ENCODE peak calls at places on chromosome 7, in four cellular contexts. P is H9, S is neuronal stem cell, R is H1. B is an unnamed sample.

GRCh38 chr7:30727061-30727945 is 24.6 kb upstream of the INMT start:
- DNase-seq in P (peak), S (no peak), R (no peak), B (no peak)

GRCh38 chr7:136585954-136586670 is 282.3 kb upstream of the CHRM2 start:
- DNase-seq in S (no peak), P (no peak), R (no peak), B (peak)

GRCh38 chr7:75567948-75568595 is 76.0 kb downstream of the SPDYE5 start:
- DNase-seq in R (no peak), S (peak), P (no peak), B (no peak)

GRCh38 chr7:99428972-99429566 is 9.5 kb downstream of the PTCD1 start:
- DNase-seq in P (no peak), S (no peak), R (no peak), B (no peak)

GRCh38 chr7:34886856-34887255 is 150.4 kb downstream of the DPY19L1 start:
- DNase-seq in S (no peak), P (no peak), R (no peak), B (no peak)

GRCh38 chr7:102079140-102080002 is 207.3 kb upstream of the SH2B2 start:
- DNase-seq in P (no peak), S (no peak), R (no peak), B (no peak)

GRCh38 chr7:128431754-128432153 is 22.0 kb upstream of the IMPDH1 start:
- DNase-seq in S (no peak), R (no peak), P (no peak), B (no peak)

GRCh38 chr7:106418526-106418925 is 133.7 kb upstream of the NAMPT start:
- DNase-seq in R (no peak), P (no peak), S (no peak), B (peak)

GRCh38 chr7:17380696-17381662 is 82.5 kb downstream of the AHR start:
- DNase-seq in P (no peak), S (no peak), R (no peak), B (peak)

GRCh38 chr7:118352854-118353453 is 128.4 kb downstream of the ANKRD7 start:
- DNase-seq in R (no peak), P (no peak), S (peak), B (peak)

GRCh38 chr7:102460467-102460866 is 4.2 kb downstream of the ALKBH4 start:
- DNase-seq in R (no peak), S (no peak), P (no peak), B (no peak)

GRCh38 chr7:30143748-30144251 is 9.0 kb downstream of the MTURN start:
- DNase-seq in S (no peak), P (no peak), R (no peak), B (no peak)

GRCh38 chr7:43460733-43461348 is 122.1 kb upstream of the STK17A start:
- DNase-seq in S (no peak), R (no peak), P (no peak), B (no peak)

GRCh38 chr7:30594055-30594539 is 581 bp upstream of the GARS1 start:
- DNase-seq in R (no peak), S (no peak), P (peak), B (no peak)

GRCh38 chr7:139044813-139045794 is 9.3 kb upstream of the ZC3HAV1L start:
- DNase-seq in R (no peak), P (no peak), S (no peak), B (no peak)

GRCh38 chr7:32648408-32649156 is 153.3 kb downstream of the AVL9 start:
- DNase-seq in P (no peak), R (no peak), S (no peak), B (no peak)

GRCh38 chr7:69067397-69067796 is 530.9 kb upstream of the AUTS2 start:
- DNase-seq in S (no peak), R (peak), P (peak), B (no peak)

GRCh38 chr7:101989101-101989500 is 171.7 kb downstream of the CUX1 start:
- DNase-seq in R (no peak), P (no peak), S (no peak), B (no peak)

GRCh38 chr7:139092090-139092796 is 17.3 kb downstream of the ZC3HAV1 start:
- DNase-seq in R (no peak), P (no peak), S (no peak), B (no peak)

GRCh38 chr7:76131872-76132271 is 69.8 kb upstream of the SRRM3 start:
- DNase-seq in S (no peak), P (no peak), R (no peak), B (no peak)

GRCh38 chr7:78018541-78019456 is 220.2 kb downstream of the PHTF2 start:
- DNase-seq in S (no peak), R (no peak), P (no peak), B (peak)

GRCh38 chr7:100152937-100153666 is 4.4 kb downstream of the LAMTOR4 start:
- DNase-seq in P (no peak), R (no peak), S (no peak), B (no peak)

GRCh38 chr7:77565917-77566316 is 28.8 kb downstream of the PTPN12 start:
- DNase-seq in S (no peak), P (no peak), R (no peak), B (peak)

GRCh38 chr7:44177570-44178131 is 11.6 kb downstream of the GCK start:
- DNase-seq in P (peak), S (no peak), R (no peak), B (peak)

GRCh38 chr7:1160665-1161010 is 642 bp upstream of the ZFAND2A start:
- DNase-seq in P (no peak), S (no peak), R (no peak), B (no peak)

GRCh38 chr7:95897557-95898183 is 125.3 kb downstream of the DYNC1I1 start:
- DNase-seq in S (no peak), R (no peak), P (no peak), B (no peak)

GRCh38 chr7:42745357-42746022 is 166.4 kb downstream of the C7orf25 start:
- DNase-seq in P (peak), S (no peak), R (no peak), B (peak)

GRCh38 chr7:96311967-96312366 is 9.9 kb downstream of the SLC25A13 start:
- DNase-seq in P (no peak), R (no peak), S (no peak), B (peak)

GRCh38 chr7:53325061-53325460 is 289.6 kb downstream of the POM121L12 start:
- DNase-seq in R (no peak), P (no peak), S (no peak), B (peak)

GRCh38 chr7:111083423-111083822 is 7.5 kb upstream of the LRRN3 start:
- DNase-seq in R (no peak), P (no peak), S (no peak), B (peak)

GRCh38 chr7:55085511-55086412 is 66.9 kb downstream of the EGFR start:
- DNase-seq in P (no peak), S (no peak), R (no peak), B (no peak)

GRCh38 chr7:19392246-19392645 is 247.0 kb upstream of the FERD3L start:
- DNase-seq in P (no peak), R (no peak), S (no peak), B (no peak)

GRCh38 chr7:154927624-154928125 is 75.2 kb downstream of the PAXIP1 start:
- DNase-seq in R (no peak), P (peak), S (peak), B (peak)

DNA sequence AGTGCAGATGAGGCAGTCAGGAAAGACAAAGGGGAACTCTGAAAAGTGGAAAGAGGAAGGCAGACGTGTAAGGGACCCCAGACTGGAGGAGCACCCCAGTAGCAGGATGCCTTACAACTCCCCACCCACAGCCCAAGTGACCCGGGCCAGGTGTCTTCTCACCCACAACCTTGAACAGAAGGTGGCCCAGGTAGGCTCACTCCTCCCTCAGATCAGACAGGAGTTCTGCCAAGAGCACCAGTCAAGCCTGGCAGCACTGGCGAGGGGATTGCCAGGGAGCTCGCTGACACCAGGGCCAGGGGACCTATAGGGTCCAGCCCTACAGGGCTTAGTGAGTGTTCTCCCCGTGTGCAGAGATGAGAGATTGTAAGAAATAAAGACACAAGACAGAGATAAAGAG is 27.1 kb upstream of the LMBR1 start:
- DNase-seq in P (no peak), R (no peak), S (no peak), B (no peak)
- H2BK12ac ChIP-seq in P (no peak), R (no peak), S (no peak), B (no peak)

GRCh38 chr7:27605689-27606269 is 56.9 kb downstream of the HIBADH start:
- DNase-seq in P (no peak), R (no peak), S (no peak), B (peak)

GRCh38 chr7:27605283-27605682 is 57.4 kb downstream of the HIBADH start:
- DNase-seq in R (no peak), S (no peak), P (no peak), B (no peak)

GRCh38 chr7:27607210-27607606 is 55.5 kb downstream of the HIBADH start:
- DNase-seq in S (no peak), R (no peak), P (no peak), B (no peak)

GRCh38 chr7:27608776-27609495 is 53.7 kb downstream of the HIBADH start:
- DNase-seq in R (no peak), S (no peak), P (no peak), B (peak)

GRCh38 chr7:27606270-27607209 is 56.1 kb downstream of the HIBADH start:
- DNase-seq in P (no peak), S (no peak), R (no peak), B (peak)
- H3K4ac ChIP-seq in P (no peak), S (no peak), R (no peak), B (no peak)

DNA sequence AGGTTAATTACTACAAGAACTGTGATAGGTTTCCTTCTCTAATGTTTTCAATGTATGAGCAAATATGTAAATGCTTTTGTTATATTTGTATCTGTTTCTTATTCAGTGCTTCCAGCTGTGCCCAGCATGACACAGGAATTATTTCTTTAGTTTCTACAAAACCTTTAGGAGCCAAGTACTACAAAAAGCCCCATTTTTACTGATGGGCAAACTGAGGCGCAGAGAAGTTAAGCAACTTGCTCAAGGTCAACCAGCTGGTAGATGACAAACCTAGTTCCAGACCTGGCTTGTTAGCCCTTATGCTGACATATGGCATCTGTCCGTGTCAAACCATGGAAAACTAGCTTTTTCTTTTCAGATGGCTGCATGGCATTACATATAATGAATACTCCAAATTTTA is 134.6 kb downstream of the JAZF1 start:
- DNase-seq in R (no peak), S (no peak), P (no peak), B (no peak)
- H2BK12ac ChIP-seq in R (no peak), S (no peak), P (no peak), B (no peak)

GRCh38 chr7:124989911-124990310 is 60.3 kb upstream of the POT1 start:
- DNase-seq in S (no peak), R (no peak), P (no peak), B (peak)
- H3K4ac ChIP-seq in S (no peak), R (no peak), P (no peak), B (no peak)

GRCh38 chr7:115642194-115642593 is 388.4 kb downstream of the TFEC start:
- DNase-seq in S (no peak), R (no peak), P (no peak), B (no peak)
- H2BK12ac ChIP-seq in S (no peak), R (no peak), P (no peak), B (no peak)

DNA sequence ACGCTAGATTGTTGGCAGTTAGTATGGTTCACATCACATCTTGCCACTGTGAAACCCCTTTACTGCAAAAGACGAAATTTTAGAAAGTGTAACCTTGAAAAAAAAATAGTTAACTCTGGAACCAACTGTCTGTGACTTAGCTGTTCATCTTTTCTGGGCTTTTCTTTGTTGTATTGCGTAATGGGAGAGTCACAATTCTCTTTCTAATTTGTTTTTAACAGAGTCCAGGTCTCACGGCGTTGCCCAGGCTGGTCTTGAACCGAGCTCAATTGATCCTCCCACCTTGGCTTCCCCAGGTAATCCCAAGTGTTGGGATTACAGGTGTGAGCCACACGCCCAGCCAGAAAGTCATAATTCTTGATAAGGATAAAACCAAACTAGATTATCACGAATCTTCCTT is 14.5 kb downstream of the UBE3C start:
- DNase-seq in P (no peak), S (no peak), R (no peak), B (no peak)
- H3K4ac ChIP-seq in P (no peak), S (no peak), R (no peak), B (no peak)

GRCh38 chr7:25809441-25809840 is 342.6 kb upstream of the NFE2L3 start:
- DNase-seq in R (no peak), P (no peak), S (no peak), B (no peak)

GRCh38 chr7:25815711-25816110 is 336.3 kb upstream of the NFE2L3 start:
- DNase-seq in P (no peak), S (no peak), R (no peak), B (no peak)

GRCh38 chr7:25812086-25812855 is 339.7 kb upstream of the NFE2L3 start:
- DNase-seq in S (no peak), R (no peak), P (no peak), B (no peak)

DNA sequence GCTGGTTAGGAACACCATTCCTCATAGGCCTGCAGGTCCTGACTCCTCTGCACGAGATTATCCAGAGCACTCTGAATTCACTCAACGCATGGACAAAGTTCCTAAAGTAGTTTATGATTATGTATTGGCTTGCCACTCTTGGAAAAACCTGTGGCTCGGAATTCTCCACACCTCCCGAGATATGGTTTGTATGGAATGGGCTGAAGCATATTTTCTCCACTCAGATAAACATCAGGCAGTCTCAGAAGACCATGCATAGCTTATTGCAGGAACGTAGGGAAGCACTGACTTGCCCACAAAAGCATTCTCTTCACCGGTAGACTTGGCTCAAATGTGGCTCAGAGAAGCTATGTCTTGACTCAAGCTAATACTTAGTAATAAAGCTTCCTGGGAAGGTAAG is 338.6 kb upstream of the NFE2L3 start:
- DNase-seq in P (no peak), R (no peak), S (no peak), B (no peak)
- H2BK12ac ChIP-seq in P (no peak), R (no peak), S (no peak), B (no peak)

B was measured in mesenchymal stem cell.